ENCODE peak calls at places on chromosomes 2 and 18, in five cellular contexts. One of them, this sample, is unnamed.

GRCh38 chr2:23541453-23542334 is 156.7 kb downstream of the KLHL29 start:
- DNase-seq in tibial artery: no peak
- DNase-seq in IMR-90: no peak
- DNase-seq in endothelial cell: no peak
- DNase-seq in foreskin fibroblast: no peak
- DNase-seq in this sample: no peak

GRCh38 chr18:25055076-25055475 is 296.9 kb downstream of the ZNF521 start:
- DNase-seq in tibial artery: no peak
- DNase-seq in IMR-90: peak; percentile 56
- DNase-seq in endothelial cell: no peak
- DNase-seq in foreskin fibroblast: peak; percentile 67
- DNase-seq in this sample: no peak

GRCh38 chr2:206212673-206213513 is 53.2 kb downstream of the EEF1B2 start:
- DNase-seq in tibial artery: no peak
- DNase-seq in IMR-90: peak; percentile 17
- DNase-seq in endothelial cell: no peak
- DNase-seq in foreskin fibroblast: peak; percentile 60
- DNase-seq in this sample: no peak

GRCh38 chr2:64533882-64534281 is 9.8 kb downstream of the AFTPH start:
- DNase-seq in tibial artery: no peak
- DNase-seq in IMR-90: no peak
- DNase-seq in endothelial cell: no peak
- DNase-seq in foreskin fibroblast: no peak
- DNase-seq in this sample: no peak

GRCh38 chr2:127400897-127401756 is 13.4 kb upstream of the MAP3K2 start:
- DNase-seq in tibial artery: no peak
- DNase-seq in IMR-90: peak; percentile 78
- DNase-seq in endothelial cell: no peak
- DNase-seq in foreskin fibroblast: no peak
- DNase-seq in this sample: no peak

GRCh38 chr2:210954508-210954907 is 398.1 kb downstream of the CPS1 start:
- DNase-seq in tibial artery: no peak
- DNase-seq in IMR-90: no peak
- DNase-seq in endothelial cell: no peak
- DNase-seq in foreskin fibroblast: no peak
- DNase-seq in this sample: no peak

GRCh38 chr2:118469103-118469502 is 378.3 kb downstream of the EN1 start:
- DNase-seq in tibial artery: no peak
- DNase-seq in IMR-90: no peak
- DNase-seq in endothelial cell: no peak
- DNase-seq in foreskin fibroblast: no peak
- DNase-seq in this sample: no peak

GRCh38 chr2:116435648-116436047 is 1378.8 kb upstream of the DDX18 start:
- DNase-seq in tibial artery: no peak
- DNase-seq in IMR-90: no peak
- DNase-seq in endothelial cell: no peak
- DNase-seq in foreskin fibroblast: no peak
- DNase-seq in this sample: no peak

GRCh38 chr2:122480381-122481243 is 725.2 kb downstream of the TSN start:
- DNase-seq in tibial artery: no peak
- DNase-seq in IMR-90: no peak
- DNase-seq in endothelial cell: no peak
- DNase-seq in foreskin fibroblast: no peak
- DNase-seq in this sample: no peak

GRCh38 chr2:181364492-181365175 is 92.6 kb upstream of the ITGA4 start:
- DNase-seq in tibial artery: no peak
- DNase-seq in IMR-90: no peak
- DNase-seq in endothelial cell: no peak
- DNase-seq in foreskin fibroblast: peak; percentile 20
- DNase-seq in this sample: no peak

GRCh38 chr2:226799976-226800940 is 638 bp upstream of the IRS1 start:
- DNase-seq in tibial artery: peak; percentile 67
- DNase-seq in IMR-90: peak; percentile 23
- DNase-seq in endothelial cell: no peak
- DNase-seq in foreskin fibroblast: no peak
- DNase-seq in this sample: peak; percentile 24

GRCh38 chr2:77348821-77349220 is 173.4 kb downstream of the LRRTM4 start:
- DNase-seq in tibial artery: no peak
- DNase-seq in IMR-90: no peak
- DNase-seq in endothelial cell: no peak
- DNase-seq in foreskin fibroblast: no peak
- DNase-seq in this sample: no peak

GRCh38 chr2:168434164-168434563 is 21.9 kb upstream of the CERS6 start:
- DNase-seq in tibial artery: no peak
- DNase-seq in IMR-90: no peak
- DNase-seq in endothelial cell: no peak
- DNase-seq in foreskin fibroblast: no peak
- DNase-seq in this sample: no peak

GRCh38 chr2:144015036-144015435 is 504.9 kb downstream of the ZEB2 start:
- DNase-seq in tibial artery: no peak
- DNase-seq in IMR-90: peak; percentile 31
- DNase-seq in endothelial cell: no peak
- DNase-seq in foreskin fibroblast: no peak
- DNase-seq in this sample: no peak

GRCh38 chr2:160308915-160309314 is 108.8 kb upstream of the ITGB6 start:
- DNase-seq in tibial artery: no peak
- DNase-seq in IMR-90: peak; percentile 75
- DNase-seq in endothelial cell: no peak
- DNase-seq in foreskin fibroblast: peak; percentile 81
- DNase-seq in this sample: no peak

GRCh38 chr2:88622307-88622706 is 5.0 kb downstream of the EIF2AK3 start:
- DNase-seq in tibial artery: no peak
- DNase-seq in IMR-90: no peak
- DNase-seq in endothelial cell: no peak
- DNase-seq in foreskin fibroblast: no peak
- DNase-seq in this sample: no peak

GRCh38 chr2:9001229-9001628 is 2.3 kb downstream of the MBOAT2 start:
- DNase-seq in tibial artery: no peak
- DNase-seq in IMR-90: peak; percentile 55
- DNase-seq in endothelial cell: no peak
- DNase-seq in foreskin fibroblast: peak; percentile 55
- DNase-seq in this sample: no peak

GRCh38 chr2:20646446-20646845 is 4.5 kb downstream of the HS1BP3 start:
- DNase-seq in tibial artery: no peak
- DNase-seq in IMR-90: no peak
- DNase-seq in endothelial cell: no peak
- DNase-seq in foreskin fibroblast: no peak
- DNase-seq in this sample: no peak

GRCh38 chr18:50973367-50974126 is 5.7 kb downstream of the ELAC1 start:
- DNase-seq in tibial artery: no peak
- DNase-seq in IMR-90: peak; percentile 79
- DNase-seq in endothelial cell: no peak
- DNase-seq in foreskin fibroblast: peak; percentile 72
- DNase-seq in this sample: peak; percentile 14

GRCh38 chr2:17765423-17765822 is 11.5 kb downstream of the GEN1 start:
- DNase-seq in tibial artery: no peak
- DNase-seq in IMR-90: no peak
- DNase-seq in endothelial cell: no peak
- DNase-seq in foreskin fibroblast: no peak
- DNase-seq in this sample: no peak

GRCh38 chr18:36066731-36067117 is 635 bp downstream of the RPRD1A start:
- DNase-seq in tibial artery: no peak
- DNase-seq in IMR-90: peak; percentile 5
- DNase-seq in endothelial cell: no peak
- DNase-seq in foreskin fibroblast: no peak
- DNase-seq in this sample: no peak

GRCh38 chr2:74499269-74499939 is at the start of gene LBX2:
- DNase-seq in tibial artery: no peak
- DNase-seq in IMR-90: no peak
- DNase-seq in endothelial cell: no peak
- DNase-seq in foreskin fibroblast: no peak
- DNase-seq in this sample: peak; percentile 68

GRCh38 chr18:61019902-61020301 is 313.3 kb upstream of the CDH20 start:
- DNase-seq in tibial artery: no peak
- DNase-seq in IMR-90: no peak
- DNase-seq in endothelial cell: no peak
- DNase-seq in foreskin fibroblast: no peak
- DNase-seq in this sample: no peak

GRCh38 chr18:63154350-63155152 is 165.0 kb downstream of the BCL2 start:
- DNase-seq in tibial artery: no peak
- DNase-seq in IMR-90: no peak
- DNase-seq in endothelial cell: no peak
- DNase-seq in foreskin fibroblast: no peak
- DNase-seq in this sample: no peak
- TF ChIP-seq CTCF in tibial artery: no peak
- TF ChIP-seq CTCF in IMR-90: no peak
- TF ChIP-seq CTCF in endothelial cell: no peak
- TF ChIP-seq CTCF in foreskin fibroblast: no peak
- TF ChIP-seq CTCF in this sample: no peak

DNA sequence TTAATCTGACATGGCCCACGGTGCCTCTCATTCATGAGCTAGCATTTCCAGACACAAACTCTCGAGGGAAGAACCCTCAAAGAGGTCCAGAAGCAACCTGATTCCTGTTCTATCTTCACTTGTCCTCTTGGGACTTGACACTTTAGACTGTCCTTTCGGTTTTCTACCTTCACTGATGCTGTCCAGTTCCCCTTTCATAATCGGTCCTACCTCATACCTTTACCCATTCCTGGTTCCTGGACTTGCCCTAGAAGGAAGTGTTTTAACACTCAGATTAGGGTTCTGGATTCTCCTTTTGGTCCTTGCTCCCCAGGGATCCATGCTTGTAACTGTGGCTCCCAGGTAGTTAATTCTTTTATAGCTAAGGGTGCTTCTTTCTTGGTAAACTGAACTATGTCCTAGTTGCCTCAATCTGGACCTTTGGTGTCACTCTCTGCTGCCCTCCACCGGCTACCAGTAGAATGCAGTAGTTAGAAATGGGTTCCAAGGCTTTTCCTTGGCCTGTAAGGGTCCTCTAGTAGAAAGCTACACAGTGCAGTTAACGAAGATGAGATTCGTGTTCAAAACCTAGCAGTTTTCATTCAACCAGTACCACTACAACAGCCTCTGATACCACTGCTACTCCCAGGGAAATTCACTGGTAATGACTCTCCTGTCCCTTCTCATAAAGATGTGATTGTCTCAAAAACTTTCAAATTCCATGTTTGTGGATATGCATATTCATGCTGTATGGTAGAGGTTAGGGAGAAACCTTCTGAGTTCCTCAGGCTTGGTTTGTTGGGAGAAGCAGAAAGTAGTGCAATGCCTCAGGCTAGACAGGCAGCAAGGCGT is 178.1 kb upstream of the CYP26B1 start:
- DNase-seq in tibial artery: no peak
- DNase-seq in IMR-90: peak; percentile 1
- DNase-seq in endothelial cell: peak; percentile 53
- DNase-seq in foreskin fibroblast: no peak
- DNase-seq in this sample: peak; percentile 23
- TF ChIP-seq CTCF in tibial artery: peak; percentile 6
- TF ChIP-seq CTCF in IMR-90: peak; percentile 48
- TF ChIP-seq CTCF in endothelial cell: peak; percentile 71
- TF ChIP-seq CTCF in foreskin fibroblast: peak; percentile 51
- TF ChIP-seq CTCF in this sample: peak; percentile 63

GRCh38 chr2:184527058-184527457 is 71.3 kb upstream of the ZNF804A start:
- DNase-seq in tibial artery: no peak
- DNase-seq in IMR-90: no peak
- DNase-seq in endothelial cell: no peak
- DNase-seq in foreskin fibroblast: no peak
- DNase-seq in this sample: no peak
- TF ChIP-seq CTCF in tibial artery: no peak
- TF ChIP-seq CTCF in IMR-90: no peak
- TF ChIP-seq CTCF in endothelial cell: no peak
- TF ChIP-seq CTCF in foreskin fibroblast: no peak
- TF ChIP-seq CTCF in this sample: no peak

DNA sequence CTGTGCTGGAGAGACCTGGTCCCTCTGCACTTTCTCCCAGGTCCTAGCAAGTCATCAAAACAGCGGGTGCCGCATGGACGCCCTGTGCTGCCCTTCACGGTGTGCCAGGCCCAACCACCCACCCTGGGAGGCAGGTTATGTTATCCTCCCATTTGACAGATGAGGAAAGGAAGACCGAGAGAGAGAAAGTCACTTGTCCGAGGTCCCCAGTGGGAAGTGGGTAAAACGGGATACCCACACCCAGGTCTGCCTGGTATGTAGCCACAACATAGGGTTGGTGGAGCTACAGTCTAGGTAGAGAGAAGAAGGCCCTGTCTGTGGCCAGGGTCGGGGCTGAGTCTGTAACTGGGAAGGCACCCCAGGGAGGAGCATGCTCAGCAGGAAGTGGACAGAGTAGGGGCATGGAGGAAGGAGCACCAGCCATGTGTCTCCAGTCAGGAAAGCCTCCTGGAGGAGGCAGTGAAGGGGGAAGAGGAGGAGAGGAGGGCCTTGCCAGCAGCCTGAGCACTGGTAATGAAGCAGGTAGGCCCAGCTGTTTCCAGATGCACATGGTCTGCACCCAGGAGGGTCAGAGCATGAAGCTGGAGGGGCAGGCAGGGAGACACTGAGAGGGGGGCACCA is 98.4 kb downstream of the ZFP36L2 start:
- DNase-seq in tibial artery: no peak
- DNase-seq in IMR-90: no peak
- DNase-seq in endothelial cell: no peak
- DNase-seq in foreskin fibroblast: no peak
- DNase-seq in this sample: no peak
- TF ChIP-seq CTCF in tibial artery: no peak
- TF ChIP-seq CTCF in IMR-90: no peak
- TF ChIP-seq CTCF in endothelial cell: no peak
- TF ChIP-seq CTCF in foreskin fibroblast: no peak
- TF ChIP-seq CTCF in this sample: no peak

GRCh38 chr2:16662440-16662839 is 3.2 kb downstream of the CYRIA start:
- DNase-seq in tibial artery: no peak
- DNase-seq in IMR-90: peak; percentile 71
- DNase-seq in endothelial cell: no peak
- DNase-seq in foreskin fibroblast: no peak
- DNase-seq in this sample: no peak
- TF ChIP-seq CTCF in tibial artery: no peak
- TF ChIP-seq CTCF in IMR-90: no peak
- TF ChIP-seq CTCF in endothelial cell: no peak
- TF ChIP-seq CTCF in foreskin fibroblast: no peak
- TF ChIP-seq CTCF in this sample: no peak

GRCh38 chr2:240560480-240561324 is 545 bp downstream of the DUSP28 start:
- DNase-seq in tibial artery: peak; percentile 99
- DNase-seq in IMR-90: peak; percentile 97
- DNase-seq in endothelial cell: peak; percentile 99
- DNase-seq in foreskin fibroblast: peak; percentile 98
- DNase-seq in this sample: peak; percentile 100
- TF ChIP-seq CTCF in tibial artery: peak; percentile 43
- TF ChIP-seq CTCF in IMR-90: peak; percentile 30
- TF ChIP-seq CTCF in endothelial cell: no peak
- TF ChIP-seq CTCF in foreskin fibroblast: no peak
- TF ChIP-seq CTCF in this sample: no peak

DNA sequence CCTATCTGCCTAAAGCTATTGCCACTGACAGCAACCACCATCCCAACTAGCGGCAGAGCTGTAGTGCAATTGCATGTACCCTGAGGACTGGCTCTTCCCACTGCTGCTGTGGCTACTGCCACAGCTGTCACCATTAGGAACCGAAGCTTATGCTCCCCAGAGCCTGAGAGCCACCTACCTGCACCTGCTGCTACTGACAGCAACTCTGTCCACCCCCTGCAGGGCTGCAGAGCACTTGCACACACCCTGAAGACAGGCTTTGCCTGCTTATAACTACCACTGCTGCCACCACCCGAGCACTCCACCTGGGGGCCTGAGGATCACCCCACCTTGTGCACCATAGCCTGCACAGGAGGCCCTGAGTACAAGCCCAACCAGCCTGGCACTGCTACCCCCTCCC is 217.6 kb upstream of the FOSL2 start:
- DNase-seq in tibial artery: no peak
- DNase-seq in IMR-90: no peak
- DNase-seq in endothelial cell: no peak
- DNase-seq in foreskin fibroblast: no peak
- DNase-seq in this sample: no peak
- TF ChIP-seq CTCF in tibial artery: no peak
- TF ChIP-seq CTCF in IMR-90: no peak
- TF ChIP-seq CTCF in endothelial cell: no peak
- TF ChIP-seq CTCF in foreskin fibroblast: no peak
- TF ChIP-seq CTCF in this sample: no peak

This sample was measured in activated CD8-positive, alpha-beta T cell treated with anti-CD3 and anti-CD28 coated beads for 36 hours.